ENCODE peak calls at places on chromosomes 16 and 17, in five cellular contexts. O is A549, Y is stomach, A is GM12878, M is ovary. C is an unnamed sample.
A peak's percentile ranks its signal among the peaks of the same experiment; 100 is the strongest.

GRCh38 chr16:21524068-21524751 is 75.2 kb upstream of the METTL9 start:
- DNase-seq in O (no peak), Y (no peak), A (no peak), M (no peak), C (no peak)

GRCh38 chr17:73423159-73423715 is 111.4 kb upstream of the CDC42EP4 start:
- DNase-seq in O (no peak), Y (no peak), A (no peak), M (no peak), C (no peak)

GRCh38 chr16:2486645-2487516 is 12.0 kb downstream of the TBC1D24 start:
- DNase-seq in O (no peak), Y (peak; percentile 81), A (peak; percentile 51), M (no peak), C (peak; percentile 71)

GRCh38 chr16:57867000-57867561 is 64.8 kb upstream of the KIFC3 start:
- DNase-seq in O (no peak), Y (no peak), A (no peak), M (no peak), C (no peak)

GRCh38 chr16:17224350-17224749 is 246.4 kb downstream of the XYLT1 start:
- DNase-seq in O (no peak), Y (no peak), A (no peak), M (no peak), C (no peak)

GRCh38 chr16:3984111-3985060 is 103.9 kb upstream of the CREBBP start:
- DNase-seq in O (no peak), Y (no peak), A (no peak), M (no peak), C (peak; percentile 62)

GRCh38 chr16:83983491-83983890 is 15.4 kb downstream of the NECAB2 start:
- DNase-seq in O (no peak), Y (no peak), A (no peak), M (no peak), C (no peak)

GRCh38 chr17:75876938-75877751 is 1.2 kb downstream of the TRIM47 start:
- DNase-seq in O (peak; percentile 95), Y (peak; percentile 88), A (no peak), M (peak; percentile 97), C (peak; percentile 90)

GRCh38 chr17:49193513-49194296 is 16.7 kb downstream of the GNGT2 start:
- DNase-seq in O (peak; percentile 84), Y (peak; percentile 43), A (peak; percentile 98), M (peak; percentile 81), C (peak; percentile 60)

GRCh38 chr16:73369841-73370240 is 321.9 kb upstream of the ZFHX3 start:
- DNase-seq in O (no peak), Y (no peak), A (no peak), M (no peak), C (no peak)

GRCh38 chr17:62827722-62828498 is 19.8 kb upstream of the MARCHF10 start:
- DNase-seq in O (no peak), Y (no peak), A (no peak), M (no peak), C (no peak)

GRCh38 chr16:15777533-15778203 is 79.2 kb downstream of the MYH11 start:
- DNase-seq in O (peak; percentile 79), Y (no peak), A (no peak), M (no peak), C (no peak)

GRCh38 chr17:29625037-29625750 is 2.5 kb upstream of the CORO6 start:
- DNase-seq in O (peak; percentile 73), Y (no peak), A (no peak), M (no peak), C (no peak)

GRCh38 chr16:86985656-86986030 is 331.5 kb downstream of the C16orf95 start:
- DNase-seq in O (no peak), Y (no peak), A (no peak), M (no peak), C (no peak)

GRCh38 chr16:69726313-69727060 is at the start of gene NQO1:
- DNase-seq in O (peak; percentile 100), Y (peak; percentile 97), A (peak; percentile 81), M (peak; percentile 93), C (peak; percentile 98)
- TF ChIP-seq EP300 in O (peak; percentile 62), Y (peak; percentile 33), A (no peak), M (no peak), C (no peak)

GRCh38 chr16:1379054-1379862 is 27.5 kb downstream of the GNPTG start:
- DNase-seq in O (peak; percentile 79), Y (peak; percentile 76), A (no peak), M (peak; percentile 80), C (peak; percentile 94)
- TF ChIP-seq EP300 in O (no peak), Y (peak; percentile 74), A (no peak), M (no peak), C (no peak)

GRCh38 chr16:63880948-63881347 is 1240.9 kb downstream of the CDH11 start:
- DNase-seq in O (no peak), Y (no peak), A (no peak), M (no peak), C (no peak)

GRCh38 chr16:63876096-63876495 is 1245.8 kb downstream of the CDH11 start:
- DNase-seq in O (no peak), Y (no peak), A (no peak), M (no peak), C (no peak)

GRCh38 chr16:63883091-63883490 is 1238.8 kb downstream of the CDH11 start:
- DNase-seq in O (no peak), Y (no peak), A (no peak), M (no peak), C (no peak)

GRCh38 chr16:63877401-63877800 is 1244.5 kb downstream of the CDH11 start:
- DNase-seq in O (no peak), Y (no peak), A (no peak), M (no peak), C (no peak)
- TF ChIP-seq EP300 in O (no peak), Y (no peak), A (no peak), M (no peak), C (no peak)

GRCh38 chr17:19660219-19660870 is 11.8 kb downstream of the ALDH3A2 start:
- DNase-seq in O (no peak), Y (no peak), A (no peak), M (no peak), C (no peak)
- TF ChIP-seq EP300 in O (no peak), Y (no peak), A (no peak), M (no peak), C (no peak)

GRCh38 chr17:64006361-64007088 is 8.4 kb downstream of the PRR29 start:
- DNase-seq in O (no peak), Y (no peak), A (no peak), M (no peak), C (no peak)
- TF ChIP-seq EP300 in O (no peak), Y (no peak), A (no peak), M (no peak), C (peak; percentile 10)

C was measured in upper lobe of left lung.